ENCODE peak calls at places on chromosome 1, in four cellular contexts. J, E, N and D are unnamed samples.

GRCh38 chr1:110310300-110310699 is 28.9 kb upstream of the RBM15 start:
- DNase-seq in J (no peak), E (no peak), N (no peak), D (no peak)

GRCh38 chr1:195908121-195908520 is 700.1 kb downstream of the KCNT2 start:
- DNase-seq in J (no peak), E (no peak), N (no peak), D (no peak)

GRCh38 chr1:30063621-30064280 is 659.6 kb downstream of the MATN1 start:
- DNase-seq in J (no peak), E (no peak), N (no peak), D (no peak)

GRCh38 chr1:8218351-8219092 is 99.4 kb upstream of the SLC45A1 start:
- DNase-seq in J (no peak), E (no peak), N (no peak), D (no peak)

GRCh38 chr1:155051777-155052398 is 772 bp downstream of the ADAM15 start:
- DNase-seq in J (no peak), E (peak; percentile 31), N (peak; percentile 26), D (no peak)

GRCh38 chr1:154971341-154971998 is 923 bp upstream of the SHC1 start:
- DNase-seq in J (no peak), E (no peak), N (no peak), D (no peak)

GRCh38 chr1:51295926-51296325 is 34.4 kb downstream of the TTC39A start:
- DNase-seq in J (no peak), E (no peak), N (no peak), D (no peak)

GRCh38 chr1:206442101-206442500 is 28.2 kb upstream of the IKBKE start:
- DNase-seq in J (no peak), E (no peak), N (no peak), D (no peak)

GRCh38 chr1:39701092-39701460 is 9.8 kb upstream of the HPCAL4 start:
- DNase-seq in J (no peak), E (no peak), N (no peak), D (no peak)

GRCh38 chr1:51217101-51217500 is 19.0 kb upstream of the RNF11 start:
- DNase-seq in J (no peak), E (no peak), N (no peak), D (no peak)

GRCh38 chr1:53362270-53362669 is 34.4 kb upstream of the LRP8 start:
- DNase-seq in J (no peak), E (no peak), N (no peak), D (no peak)

GRCh38 chr1:27504588-27505419 is 14.8 kb upstream of the WASF2 start:
- DNase-seq in J (peak; percentile 29), E (no peak), N (no peak), D (peak; percentile 16)

GRCh38 chr1:222249261-222249660 is 298.6 kb downstream of the HHIPL2 start:
- DNase-seq in J (no peak), E (no peak), N (no peak), D (no peak)

GRCh38 chr1:28111157-28111556 is 22.7 kb upstream of the EYA3 start:
- DNase-seq in J (no peak), E (peak; percentile 49), N (no peak), D (no peak)

GRCh38 chr1:193109619-193110018 is 4.4 kb upstream of the GLRX2 start:
- DNase-seq in J (no peak), E (no peak), N (no peak), D (no peak)

GRCh38 chr1:205774277-205775014 is 836 bp downstream of the RAB29 start:
- DNase-seq in J (peak; percentile 18), E (peak; percentile 32), N (peak; percentile 11), D (no peak)

GRCh38 chr1:47764461-47765046 is 232.6 kb downstream of the TRABD2B start:
- DNase-seq in J (no peak), E (no peak), N (no peak), D (no peak)

GRCh38 chr1:116889417-116889816 is 20.3 kb upstream of the PTGFRN start:
- DNase-seq in J (no peak), E (no peak), N (no peak), D (no peak)

GRCh38 chr1:206041640-206042039 is 11.3 kb upstream of the RHEX start:
- DNase-seq in J (no peak), E (peak; percentile 63), N (no peak), D (no peak)

GRCh38 chr1:113874017-113874879 is 2.7 kb upstream of the PTPN22 start:
- DNase-seq in J (no peak), E (peak; percentile 46), N (no peak), D (no peak)
- TF ChIP-seq CTCF in J (no peak), E (peak; percentile 70), N (no peak), D (no peak)

DNA sequence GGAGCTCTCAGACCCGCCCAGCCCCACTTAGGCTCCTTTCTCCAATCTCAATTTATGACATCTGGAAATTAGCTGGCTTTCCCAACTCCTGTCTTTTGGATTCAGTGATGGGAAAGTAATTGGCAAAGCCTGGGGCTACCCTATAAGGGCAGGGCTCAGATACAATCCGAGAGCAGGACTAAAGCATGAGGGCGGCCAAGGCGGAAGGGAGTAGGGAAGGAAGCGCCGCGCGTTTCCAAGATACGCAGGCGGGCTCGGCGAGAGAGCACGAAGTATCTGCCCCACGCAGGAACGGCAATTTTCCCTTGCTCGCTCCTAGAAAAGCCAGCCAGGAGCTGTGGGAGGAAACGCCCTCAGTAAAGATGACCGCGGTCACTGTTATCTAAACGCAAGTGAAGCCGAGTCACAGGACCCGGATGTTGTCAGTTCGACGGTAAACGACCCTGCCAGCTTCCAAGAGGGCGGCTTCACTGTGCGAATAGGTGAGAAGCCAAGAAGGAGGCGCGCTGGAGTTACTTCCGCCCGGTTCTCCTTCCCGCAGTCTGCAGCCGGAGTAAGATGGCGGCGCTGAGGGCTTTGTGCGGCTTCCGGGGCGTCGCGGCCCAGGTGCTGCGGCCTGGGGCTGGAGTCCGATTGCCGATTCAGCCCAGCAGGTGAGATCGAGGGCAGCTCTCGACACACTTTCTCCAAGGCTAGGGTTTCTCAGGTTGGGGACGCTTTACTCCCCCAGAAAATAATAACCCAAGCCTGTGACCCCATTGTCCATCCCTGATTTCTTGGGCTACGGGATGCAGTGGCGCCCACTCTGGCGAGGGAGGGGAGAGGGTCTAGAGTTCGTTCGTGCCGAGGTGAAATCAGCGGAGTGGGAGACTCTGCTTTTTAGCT is at the start of gene NDUFS2:
- DNase-seq in J (peak; percentile 89), E (peak; percentile 90), N (peak; percentile 90), D (peak; percentile 92)
- TF ChIP-seq CTCF in J (no peak), E (peak; percentile 45), N (no peak), D (peak; percentile 40)

DNA sequence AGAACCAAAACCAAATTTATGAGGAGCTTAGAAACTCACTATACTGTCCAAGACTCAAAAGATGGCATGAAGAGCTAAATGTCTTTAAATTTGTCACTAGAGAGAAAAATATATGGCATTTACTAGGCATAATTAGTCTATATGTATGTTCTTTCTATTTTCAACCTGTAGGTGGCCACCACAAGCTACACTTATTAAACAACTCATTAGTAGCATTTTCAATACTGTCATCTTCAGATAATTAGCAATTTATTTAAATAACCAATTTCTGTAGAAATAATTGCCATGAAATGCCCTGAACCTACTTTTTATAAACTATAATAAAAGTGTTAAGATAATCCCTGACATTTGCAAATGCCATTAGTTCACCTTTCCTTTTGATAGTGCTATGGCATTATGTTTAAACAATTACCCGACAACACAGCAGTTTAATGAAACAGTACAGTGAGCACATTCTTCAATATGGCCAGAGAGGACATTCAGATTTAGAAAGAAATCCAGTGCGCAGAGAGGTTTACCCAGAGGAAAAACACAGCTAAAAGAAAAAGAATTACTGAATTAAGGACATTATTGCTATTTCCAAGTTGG is 522.5 kb downstream of the PTBP2 start:
- DNase-seq in J (no peak), E (no peak), N (no peak), D (no peak)
- TF ChIP-seq CTCF in J (peak; percentile 79), E (peak; percentile 23), N (no peak), D (peak; percentile 65)

DNA sequence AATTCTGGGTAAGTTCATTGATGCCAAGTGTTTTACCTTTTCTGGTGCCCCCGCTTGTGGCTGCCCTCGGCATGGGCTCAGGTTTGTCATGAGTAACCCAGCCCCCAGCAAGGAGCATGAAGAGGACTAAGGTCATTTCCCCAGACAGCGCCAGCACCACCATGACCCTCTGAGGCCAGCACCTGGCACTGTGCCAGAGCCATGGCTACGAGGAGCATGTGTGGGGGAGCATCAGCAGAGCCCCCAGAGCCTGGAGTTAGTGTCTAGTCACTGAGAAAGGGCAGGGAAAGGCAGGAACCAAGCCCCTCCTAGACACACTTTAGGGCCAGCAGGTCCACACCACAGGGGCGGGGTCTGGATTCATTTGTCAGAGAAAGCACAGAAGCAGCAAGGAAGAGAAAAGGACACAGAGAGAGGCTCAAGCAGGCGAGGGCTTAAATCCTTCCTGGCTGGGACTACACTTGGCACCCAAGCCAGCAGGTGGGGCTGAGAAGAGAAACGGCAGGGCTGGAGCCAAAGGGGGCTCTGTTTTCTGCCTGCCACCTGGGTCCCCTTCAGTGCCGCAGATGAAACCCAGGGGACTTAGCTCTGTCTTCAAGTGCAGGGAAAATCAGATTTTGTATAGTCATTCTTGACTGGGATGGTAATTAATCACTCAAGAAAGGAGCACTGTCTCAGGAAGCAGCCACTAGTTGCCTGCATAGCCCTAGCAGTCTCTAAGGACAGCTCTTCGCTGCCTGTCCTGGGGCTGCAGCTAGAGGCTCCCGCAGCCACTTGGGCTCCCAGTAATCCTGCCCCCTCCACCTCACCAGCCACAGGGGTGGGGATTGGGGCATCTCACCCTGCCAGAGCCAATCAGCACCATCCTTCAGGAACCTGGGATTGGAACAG is 79.6 kb upstream of the ZC3H12A start:
- DNase-seq in J (peak; percentile 8), E (no peak), N (no peak), D (no peak)
- TF ChIP-seq CTCF in J (no peak), E (no peak), N (no peak), D (peak; percentile 10)

GRCh38 chr1:234726359-234726836 is 116.4 kb upstream of the IRF2BP2 start:
- DNase-seq in J (no peak), E (no peak), N (no peak), D (no peak)
- TF ChIP-seq CTCF in J (no peak), E (no peak), N (no peak), D (no peak)

GRCh38 chr1:34759472-34760357 is at the start of gene GJB4:
- DNase-seq in J (no peak), E (no peak), N (no peak), D (no peak)
- TF ChIP-seq CTCF in J (no peak), E (no peak), N (no peak), D (no peak)

DNA sequence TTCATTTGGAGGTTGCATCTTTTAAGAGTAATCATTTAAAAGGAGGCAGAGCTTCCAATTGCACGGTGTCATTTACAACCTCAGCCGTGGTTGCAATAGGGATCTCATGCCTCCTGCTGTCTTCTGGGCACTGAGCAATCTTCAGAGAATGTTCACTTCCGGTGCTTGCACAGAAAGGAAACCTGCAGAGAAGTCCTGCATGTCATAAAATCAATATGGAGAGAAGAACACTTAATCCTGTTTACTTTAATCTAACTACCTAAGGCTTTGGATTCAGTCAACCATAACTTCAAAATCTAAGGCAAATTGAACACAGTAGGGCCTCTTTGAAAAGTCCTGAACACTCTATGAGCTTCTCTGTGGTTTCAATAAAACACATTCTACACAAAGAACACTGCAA is 11.3 kb upstream of the MAP10 start:
- DNase-seq in J (no peak), E (no peak), N (no peak), D (no peak)
- TF ChIP-seq CTCF in J (no peak), E (peak; percentile 18), N (no peak), D (no peak)

GRCh38 chr1:98985687-98986086 is 19.0 kb downstream of the PLPPR5 start:
- DNase-seq in J (no peak), E (no peak), N (no peak), D (no peak)

GRCh38 chr1:98992844-98993243 is 11.8 kb downstream of the PLPPR5 start:
- DNase-seq in J (no peak), E (no peak), N (no peak), D (no peak)

GRCh38 chr1:98988906-98989603 is 15.6 kb downstream of the PLPPR5 start:
- DNase-seq in J (no peak), E (no peak), N (no peak), D (no peak)

GRCh38 chr1:98991127-98992003 is 13.3 kb downstream of the PLPPR5 start:
- DNase-seq in J (no peak), E (no peak), N (no peak), D (no peak)
- TF ChIP-seq CTCF in J (peak; percentile 65), E (peak; percentile 50), N (no peak), D (peak; percentile 24)